ENCODE peak calls at places on chromosomes 7 and 10, in four cellular contexts. V is HL-60, O is K562, Y is GM12878. I is an unnamed sample.

GRCh38 chr7:137579913-137580640 is 236.5 kb upstream of the PTN start:
- DNase-seq in V (no peak), O (no peak), Y (no peak), I (no peak)

GRCh38 chr10:12499587-12499986 is 150.2 kb downstream of the CAMK1D start:
- DNase-seq in V (no peak), Y (no peak), O (no peak), I (no peak)

GRCh38 chr10:101453791-101454718 is 100.1 kb downstream of the BTRC start:
- DNase-seq in V (peak; percentile 7), O (no peak), Y (no peak), I (no peak)

GRCh38 chr7:107528461-107528860 is 35.3 kb downstream of the COG5 start:
- DNase-seq in V (no peak), O (no peak), Y (no peak), I (no peak)

GRCh38 chr10:92590623-92591549 is 2.0 kb upstream of the KIF11 start:
- DNase-seq in O (peak; percentile 53), V (peak; percentile 82), Y (no peak), I (peak; percentile 17)

GRCh38 chr7:47513741-47514241 is 68.1 kb downstream of the TNS3 start:
- DNase-seq in O (no peak), Y (no peak), V (no peak), I (no peak)

GRCh38 chr7:2583798-2584580 is 25.2 kb downstream of the IQCE start:
- DNase-seq in O (no peak), Y (no peak), V (no peak), I (no peak)

GRCh38 chr7:36040679-36041078 is 112.4 kb upstream of the EEPD1 start:
- DNase-seq in V (no peak), O (no peak), Y (no peak), I (no peak)

GRCh38 chr10:33334170-33334838 is at the start of gene NRP1:
- DNase-seq in V (peak; percentile 18), O (no peak), Y (no peak), I (peak; percentile 13)
- TF ChIP-seq SPI1 in V (no peak), O (no peak), Y (no peak), I (no peak)

GRCh38 chr10:95706990-95707389 is 13.3 kb upstream of the TCTN3 start:
- DNase-seq in V (no peak), Y (no peak), O (no peak), I (no peak)
- TF ChIP-seq SPI1 in V (no peak), Y (no peak), O (no peak), I (no peak)

DNA sequence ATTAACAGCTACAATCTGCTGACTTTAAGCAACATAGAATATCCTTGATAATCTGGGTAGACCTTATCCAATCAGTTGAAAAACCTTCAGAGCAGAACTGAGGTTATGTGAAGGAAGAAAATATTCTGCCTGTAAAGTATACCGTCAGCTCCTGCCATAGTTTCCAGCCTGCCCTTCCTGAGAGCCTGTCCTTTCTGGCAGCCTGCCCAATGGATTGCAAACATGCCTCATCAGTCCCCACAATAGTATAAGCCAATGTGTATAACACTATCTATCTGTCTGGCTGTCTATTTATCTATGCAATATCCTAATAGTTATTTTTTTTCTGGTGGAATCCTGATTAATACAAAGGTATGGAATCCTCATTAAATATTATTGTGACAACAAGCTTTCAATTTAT is 489.2 kb upstream of the KCND2 start:
- DNase-seq in V (no peak), O (no peak), Y (no peak), I (no peak)
- TF ChIP-seq SPI1 in V (no peak), O (no peak), Y (no peak), I (no peak)

GRCh38 chr7:121531175-121532070 is 135.3 kb upstream of the FAM3C start:
- DNase-seq in V (no peak), O (no peak), Y (no peak), I (no peak)
- TF ChIP-seq SPI1 in V (no peak), O (no peak), Y (no peak), I (no peak)